ENCODE peak calls at places on chromosomes 5 and 9, in four cellular contexts. B is midbrain, X is NCI-H2029 treated with DMSO at 0.1 percent for 48 hours, F is fibroblast of villous mesenchyme. P is an unnamed sample.

GRCh38 chr5:81020478-81021167 is 60.5 kb downstream of the RASGRF2 start:
- DNase-seq in B (no peak), X (no peak), F (no peak), P (no peak)

GRCh38 chr5:139863361-139863760 is 67.8 kb downstream of the PSD2 start:
- DNase-seq in B (peak), X (no peak), F (no peak), P (no peak)

GRCh38 chr9:70044450-70045307 is 1.0 kb downstream of the MAMDC2 start:
- DNase-seq in B (no peak), X (no peak), F (peak), P (no peak)

GRCh38 chr5:125592856-125593255 is 830.4 kb upstream of the GRAMD2B start:
- DNase-seq in B (no peak), X (no peak), F (no peak), P (no peak)

GRCh38 chr5:109714592-109714991 is 24.9 kb downstream of the MAN2A1 start:
- DNase-seq in B (no peak), X (no peak), F (no peak), P (no peak)

GRCh38 chr9:127803507-127804352 is 1.0 kb downstream of the FPGS start:
- DNase-seq in B (no peak), X (no peak), F (peak), P (no peak)

GRCh38 chr5:176596689-176597416 is 13.1 kb downstream of the GPRIN1 start:
- DNase-seq in B (no peak), X (no peak), F (peak), P (no peak)

GRCh38 chr5:142938201-142938600 is 168.0 kb downstream of the ARHGAP26 start:
- DNase-seq in B (peak), X (no peak), F (no peak), P (no peak)

GRCh38 chr5:172878585-172879433 is 44.8 kb downstream of the ERGIC1 start:
- DNase-seq in B (no peak), X (no peak), F (no peak), P (no peak)

GRCh38 chr9:98248737-98249474 is 6.5 kb downstream of the TBC1D2 start:
- DNase-seq in B (no peak), X (no peak), F (peak), P (no peak)

GRCh38 chr5:82285206-82285605 is 7.1 kb upstream of the RPS23 start:
- DNase-seq in B (no peak), X (no peak), F (no peak), P (no peak)

GRCh38 chr5:39775458-39776365 is 350.9 kb upstream of the DAB2 start:
- DNase-seq in B (no peak), X (no peak), F (peak), P (no peak)

GRCh38 chr9:112970939-112971338 is 41.1 kb downstream of the ZNF883 start:
- DNase-seq in B (no peak), X (no peak), F (peak), P (no peak)

GRCh38 chr5:37988454-37989046 is 148.7 kb upstream of the GDNF start:
- DNase-seq in B (no peak), X (no peak), F (no peak), P (peak)

GRCh38 chr9:4180907-4181605 is 118.8 kb downstream of the GLIS3 start:
- DNase-seq in B (no peak), X (no peak), F (no peak), P (no peak)

GRCh38 chr9:27569406-27569805 is 3.9 kb downstream of the C9orf72 start:
- DNase-seq in B (no peak), X (no peak), F (no peak), P (no peak)

GRCh38 chr5:50302815-50303490 is 138.1 kb downstream of the EMB start:
- DNase-seq in B (no peak), X (no peak), F (no peak), P (no peak)

GRCh38 chr5:152378730-152379129 is 26.3 kb downstream of the NMUR2 start:
- DNase-seq in B (peak), X (no peak), F (no peak), P (no peak)

GRCh38 chr9:90914868-90915483 is 113.4 kb downstream of the SYK start:
- DNase-seq in B (peak), X (peak), F (peak), P (peak)

GRCh38 chr5:55254802-55255201 is 21.4 kb upstream of the CCNO start:
- DNase-seq in B (no peak), X (no peak), F (no peak), P (no peak)

GRCh38 chr5:146076455-146076854 is 28.9 kb downstream of the PLAC8L1 start:
- DNase-seq in B (no peak), X (no peak), F (no peak), P (no peak)

GRCh38 chr5:6676702-6677101 is 36.5 kb upstream of the TENT4A start:
- DNase-seq in B (no peak), X (no peak), F (no peak), P (no peak)

GRCh38 chr9:136564379-136564988 is 18.6 kb upstream of the NOTCH1 start:
- DNase-seq in B (peak), X (no peak), F (peak), P (no peak)

GRCh38 chr5:113493446-113493845 is 5.2 kb upstream of the MCC start:
- DNase-seq in B (no peak), X (no peak), F (no peak), P (no peak)

GRCh38 chr9:113005777-113006176 is 6.2 kb downstream of the ZNF883 start:
- DNase-seq in B (no peak), X (no peak), F (no peak), P (no peak)

GRCh38 chr5:45189481-45189880 is 380.7 kb downstream of the MRPS30 start:
- DNase-seq in B (no peak), X (no peak), F (no peak), P (no peak)

GRCh38 chr5:141001466-141001853 is 35.2 kb downstream of the PCDHAC2 start:
- DNase-seq in B (no peak), X (peak), F (no peak), P (peak)

GRCh38 chr5:132490484-132491367 is at the start of gene IRF1:
- DNase-seq in B (peak), X (peak), F (peak), P (peak)

GRCh38 chr9:130073373-130073772 is 19.7 kb downstream of the GPR107 start:
- DNase-seq in B (no peak), X (no peak), F (peak), P (no peak)

GRCh38 chr9:100277166-100277979 is 75.4 kb downstream of the TEX10 start:
- DNase-seq in B (no peak), X (no peak), F (peak), P (no peak)

GRCh38 chr9:98117984-98118639 is 910 bp downstream of the TRIM14 start:
- DNase-seq in B (no peak), X (no peak), F (peak), P (peak)

GRCh38 chr9:13424872-13425271 is 145.4 kb upstream of the MPDZ start:
- DNase-seq in B (no peak), X (no peak), F (no peak), P (no peak)

GRCh38 chr9:132486706-132487350 is 76.8 kb downstream of the CFAP77 start:
- DNase-seq in B (no peak), X (no peak), F (no peak), P (no peak)

GRCh38 chr9:38278457-38278856 is 114.0 kb upstream of the ALDH1B1 start:
- DNase-seq in B (no peak), X (no peak), F (no peak), P (no peak)